ENCODE peak calls at places on chromosomes 1 and 21, in ten cellular contexts. One of them, this sample, is unnamed.

GRCh38 chr1:37845049-37845646 is 14.2 kb downstream of the MTF1 start:
- DNase-seq in amygdala: no peak
- DNase-seq in transverse colon: no peak
- DNase-seq in NCI-H1092: no peak
- DNase-seq in activated naive CD4-positive, alpha-beta T cell: no peak
- DNase-seq in stimulated activated CD4-positive, alpha-beta T cell treated with anti-CD3 and anti-CD28 coated beads, Interleukin-4, amount 100 ng/mL, for 24 hours: no peak
- DNase-seq in HFF-Myc: no peak
- DNase-seq in cerebellum: no peak
- DNase-seq in GM04503: no peak
- DNase-seq in activated CD8-positive, alpha-beta memory T cell treated with anti-CD3 and anti-CD28 coated beads, Interleukin-2, amount 50 U/mL, for 48 hours: no peak
- DNase-seq in this sample: no peak

GRCh38 chr1:214386333-214386732 is 105.4 kb downstream of the SMYD2 start:
- DNase-seq in transverse colon: no peak
- DNase-seq in NCI-H1092: no peak
- DNase-seq in cerebellum: no peak
- DNase-seq in activated naive CD4-positive, alpha-beta T cell: no peak
- DNase-seq in activated CD8-positive, alpha-beta memory T cell treated with anti-CD3 and anti-CD28 coated beads, Interleukin-2, amount 50 U/mL, for 48 hours: no peak
- DNase-seq in stimulated activated CD4-positive, alpha-beta T cell treated with anti-CD3 and anti-CD28 coated beads, Interleukin-4, amount 100 ng/mL, for 24 hours: no peak
- DNase-seq in amygdala: no peak
- DNase-seq in HFF-Myc: no peak
- DNase-seq in GM04503: no peak
- DNase-seq in this sample: no peak

GRCh38 chr1:98143403-98143802 is 222.6 kb upstream of the DPYD start:
- DNase-seq in amygdala: no peak
- DNase-seq in activated CD8-positive, alpha-beta memory T cell treated with anti-CD3 and anti-CD28 coated beads, Interleukin-2, amount 50 U/mL, for 48 hours: no peak
- DNase-seq in activated naive CD4-positive, alpha-beta T cell: no peak
- DNase-seq in GM04503: no peak
- DNase-seq in cerebellum: no peak
- DNase-seq in stimulated activated CD4-positive, alpha-beta T cell treated with anti-CD3 and anti-CD28 coated beads, Interleukin-4, amount 100 ng/mL, for 24 hours: no peak
- DNase-seq in NCI-H1092: no peak
- DNase-seq in transverse colon: no peak
- DNase-seq in HFF-Myc: no peak
- DNase-seq in this sample: no peak

GRCh38 chr1:66493731-66494130 is 40.2 kb upstream of the SGIP1 start:
- DNase-seq in stimulated activated CD4-positive, alpha-beta T cell treated with anti-CD3 and anti-CD28 coated beads, Interleukin-4, amount 100 ng/mL, for 24 hours: no peak
- DNase-seq in GM04503: peak
- DNase-seq in activated naive CD4-positive, alpha-beta T cell: no peak
- DNase-seq in HFF-Myc: peak
- DNase-seq in amygdala: no peak
- DNase-seq in activated CD8-positive, alpha-beta memory T cell treated with anti-CD3 and anti-CD28 coated beads, Interleukin-2, amount 50 U/mL, for 48 hours: no peak
- DNase-seq in cerebellum: no peak
- DNase-seq in NCI-H1092: no peak
- DNase-seq in transverse colon: no peak
- DNase-seq in this sample: no peak

GRCh38 chr1:53362270-53362669 is 34.4 kb upstream of the LRP8 start:
- DNase-seq in amygdala: no peak
- DNase-seq in GM04503: no peak
- DNase-seq in stimulated activated CD4-positive, alpha-beta T cell treated with anti-CD3 and anti-CD28 coated beads, Interleukin-4, amount 100 ng/mL, for 24 hours: no peak
- DNase-seq in NCI-H1092: no peak
- DNase-seq in HFF-Myc: no peak
- DNase-seq in activated CD8-positive, alpha-beta memory T cell treated with anti-CD3 and anti-CD28 coated beads, Interleukin-2, amount 50 U/mL, for 48 hours: peak
- DNase-seq in transverse colon: no peak
- DNase-seq in cerebellum: no peak
- DNase-seq in activated naive CD4-positive, alpha-beta T cell: no peak
- DNase-seq in this sample: no peak

GRCh38 chr1:78840447-78841251 is 165.9 kb downstream of the ADGRL4 start:
- DNase-seq in cerebellum: no peak
- DNase-seq in GM04503: peak
- DNase-seq in amygdala: no peak
- DNase-seq in NCI-H1092: no peak
- DNase-seq in transverse colon: no peak
- DNase-seq in stimulated activated CD4-positive, alpha-beta T cell treated with anti-CD3 and anti-CD28 coated beads, Interleukin-4, amount 100 ng/mL, for 24 hours: no peak
- DNase-seq in HFF-Myc: no peak
- DNase-seq in activated CD8-positive, alpha-beta memory T cell treated with anti-CD3 and anti-CD28 coated beads, Interleukin-2, amount 50 U/mL, for 48 hours: no peak
- DNase-seq in activated naive CD4-positive, alpha-beta T cell: no peak
- DNase-seq in this sample: no peak

GRCh38 chr21:34498623-34499022 is 13.4 kb downstream of the KCNE1 start:
- DNase-seq in GM04503: no peak
- DNase-seq in cerebellum: no peak
- DNase-seq in NCI-H1092: no peak
- DNase-seq in transverse colon: no peak
- DNase-seq in amygdala: no peak
- DNase-seq in stimulated activated CD4-positive, alpha-beta T cell treated with anti-CD3 and anti-CD28 coated beads, Interleukin-4, amount 100 ng/mL, for 24 hours: no peak
- DNase-seq in activated naive CD4-positive, alpha-beta T cell: no peak
- DNase-seq in activated CD8-positive, alpha-beta memory T cell treated with anti-CD3 and anti-CD28 coated beads, Interleukin-2, amount 50 U/mL, for 48 hours: no peak
- DNase-seq in HFF-Myc: no peak
- DNase-seq in this sample: no peak

GRCh38 chr1:18641005-18641941 is 10.6 kb downstream of the PAX7 start:
- DNase-seq in transverse colon: no peak
- DNase-seq in stimulated activated CD4-positive, alpha-beta T cell treated with anti-CD3 and anti-CD28 coated beads, Interleukin-4, amount 100 ng/mL, for 24 hours: no peak
- DNase-seq in HFF-Myc: no peak
- DNase-seq in amygdala: no peak
- DNase-seq in activated CD8-positive, alpha-beta memory T cell treated with anti-CD3 and anti-CD28 coated beads, Interleukin-2, amount 50 U/mL, for 48 hours: no peak
- DNase-seq in NCI-H1092: no peak
- DNase-seq in GM04503: no peak
- DNase-seq in cerebellum: no peak
- DNase-seq in activated naive CD4-positive, alpha-beta T cell: no peak
- DNase-seq in this sample: no peak

GRCh38 chr1:37605061-37605650 is 9.4 kb upstream of the GNL2 start:
- DNase-seq in activated CD8-positive, alpha-beta memory T cell treated with anti-CD3 and anti-CD28 coated beads, Interleukin-2, amount 50 U/mL, for 48 hours: no peak
- DNase-seq in activated naive CD4-positive, alpha-beta T cell: no peak
- DNase-seq in stimulated activated CD4-positive, alpha-beta T cell treated with anti-CD3 and anti-CD28 coated beads, Interleukin-4, amount 100 ng/mL, for 24 hours: no peak
- DNase-seq in GM04503: no peak
- DNase-seq in amygdala: no peak
- DNase-seq in NCI-H1092: no peak
- DNase-seq in transverse colon: no peak
- DNase-seq in HFF-Myc: no peak
- DNase-seq in cerebellum: no peak
- DNase-seq in this sample: no peak

GRCh38 chr1:93715529-93716126 is 34.0 kb upstream of the BCAR3 start:
- DNase-seq in NCI-H1092: peak
- DNase-seq in HFF-Myc: no peak
- DNase-seq in transverse colon: no peak
- DNase-seq in activated naive CD4-positive, alpha-beta T cell: no peak
- DNase-seq in cerebellum: peak
- DNase-seq in activated CD8-positive, alpha-beta memory T cell treated with anti-CD3 and anti-CD28 coated beads, Interleukin-2, amount 50 U/mL, for 48 hours: peak
- DNase-seq in GM04503: no peak
- DNase-seq in amygdala: no peak
- DNase-seq in stimulated activated CD4-positive, alpha-beta T cell treated with anti-CD3 and anti-CD28 coated beads, Interleukin-4, amount 100 ng/mL, for 24 hours: peak
- DNase-seq in this sample: no peak

GRCh38 chr1:226946285-226946684 is 6.2 kb downstream of the COQ8A start:
- DNase-seq in activated naive CD4-positive, alpha-beta T cell: no peak
- DNase-seq in amygdala: no peak
- DNase-seq in cerebellum: no peak
- DNase-seq in activated CD8-positive, alpha-beta memory T cell treated with anti-CD3 and anti-CD28 coated beads, Interleukin-2, amount 50 U/mL, for 48 hours: no peak
- DNase-seq in NCI-H1092: no peak
- DNase-seq in GM04503: no peak
- DNase-seq in stimulated activated CD4-positive, alpha-beta T cell treated with anti-CD3 and anti-CD28 coated beads, Interleukin-4, amount 100 ng/mL, for 24 hours: no peak
- DNase-seq in transverse colon: no peak
- DNase-seq in HFF-Myc: no peak
- DNase-seq in this sample: no peak

GRCh38 chr1:11406845-11407244 is 72.1 kb upstream of the DISP3 start:
- DNase-seq in transverse colon: no peak
- DNase-seq in amygdala: no peak
- DNase-seq in cerebellum: no peak
- DNase-seq in stimulated activated CD4-positive, alpha-beta T cell treated with anti-CD3 and anti-CD28 coated beads, Interleukin-4, amount 100 ng/mL, for 24 hours: no peak
- DNase-seq in HFF-Myc: no peak
- DNase-seq in NCI-H1092: no peak
- DNase-seq in GM04503: no peak
- DNase-seq in activated naive CD4-positive, alpha-beta T cell: no peak
- DNase-seq in activated CD8-positive, alpha-beta memory T cell treated with anti-CD3 and anti-CD28 coated beads, Interleukin-2, amount 50 U/mL, for 48 hours: no peak
- DNase-seq in this sample: peak

GRCh38 chr1:192512426-192513125 is 63.0 kb upstream of the RGS1 start:
- DNase-seq in HFF-Myc: no peak
- DNase-seq in GM04503: no peak
- DNase-seq in cerebellum: no peak
- DNase-seq in activated naive CD4-positive, alpha-beta T cell: no peak
- DNase-seq in NCI-H1092: no peak
- DNase-seq in transverse colon: peak
- DNase-seq in stimulated activated CD4-positive, alpha-beta T cell treated with anti-CD3 and anti-CD28 coated beads, Interleukin-4, amount 100 ng/mL, for 24 hours: no peak
- DNase-seq in amygdala: no peak
- DNase-seq in activated CD8-positive, alpha-beta memory T cell treated with anti-CD3 and anti-CD28 coated beads, Interleukin-2, amount 50 U/mL, for 48 hours: no peak
- DNase-seq in this sample: no peak

GRCh38 chr21:17777321-17777720 is 41.8 kb downstream of the C21orf91 start:
- DNase-seq in stimulated activated CD4-positive, alpha-beta T cell treated with anti-CD3 and anti-CD28 coated beads, Interleukin-4, amount 100 ng/mL, for 24 hours: no peak
- DNase-seq in cerebellum: no peak
- DNase-seq in activated CD8-positive, alpha-beta memory T cell treated with anti-CD3 and anti-CD28 coated beads, Interleukin-2, amount 50 U/mL, for 48 hours: no peak
- DNase-seq in NCI-H1092: no peak
- DNase-seq in amygdala: no peak
- DNase-seq in GM04503: no peak
- DNase-seq in transverse colon: no peak
- DNase-seq in HFF-Myc: no peak
- DNase-seq in activated naive CD4-positive, alpha-beta T cell: no peak
- DNase-seq in this sample: no peak

GRCh38 chr1:164823486-164824279 is 264.7 kb downstream of the PBX1 start:
- DNase-seq in transverse colon: peak
- DNase-seq in stimulated activated CD4-positive, alpha-beta T cell treated with anti-CD3 and anti-CD28 coated beads, Interleukin-4, amount 100 ng/mL, for 24 hours: no peak
- DNase-seq in cerebellum: no peak
- DNase-seq in GM04503: peak
- DNase-seq in activated naive CD4-positive, alpha-beta T cell: no peak
- DNase-seq in activated CD8-positive, alpha-beta memory T cell treated with anti-CD3 and anti-CD28 coated beads, Interleukin-2, amount 50 U/mL, for 48 hours: no peak
- DNase-seq in amygdala: no peak
- DNase-seq in NCI-H1092: no peak
- DNase-seq in HFF-Myc: peak
- DNase-seq in this sample: no peak

GRCh38 chr1:29642519-29642918 is 406.2 kb downstream of the PTPRU start:
- DNase-seq in cerebellum: no peak
- DNase-seq in activated CD8-positive, alpha-beta memory T cell treated with anti-CD3 and anti-CD28 coated beads, Interleukin-2, amount 50 U/mL, for 48 hours: no peak
- DNase-seq in HFF-Myc: no peak
- DNase-seq in NCI-H1092: no peak
- DNase-seq in stimulated activated CD4-positive, alpha-beta T cell treated with anti-CD3 and anti-CD28 coated beads, Interleukin-4, amount 100 ng/mL, for 24 hours: no peak
- DNase-seq in activated naive CD4-positive, alpha-beta T cell: no peak
- DNase-seq in transverse colon: no peak
- DNase-seq in GM04503: no peak
- DNase-seq in amygdala: no peak
- DNase-seq in this sample: no peak

GRCh38 chr1:10510520-10511493 is 36.1 kb downstream of the PEX14 start:
- DNase-seq in activated CD8-positive, alpha-beta memory T cell treated with anti-CD3 and anti-CD28 coated beads, Interleukin-2, amount 50 U/mL, for 48 hours: peak
- DNase-seq in transverse colon: peak
- DNase-seq in HFF-Myc: peak
- DNase-seq in activated naive CD4-positive, alpha-beta T cell: peak
- DNase-seq in GM04503: peak
- DNase-seq in cerebellum: no peak
- DNase-seq in stimulated activated CD4-positive, alpha-beta T cell treated with anti-CD3 and anti-CD28 coated beads, Interleukin-4, amount 100 ng/mL, for 24 hours: peak
- DNase-seq in amygdala: no peak
- DNase-seq in NCI-H1092: no peak
- DNase-seq in this sample: peak

GRCh38 chr1:218460367-218460766 is 115.2 kb downstream of the TGFB2 start:
- DNase-seq in GM04503: peak
- DNase-seq in transverse colon: no peak
- DNase-seq in stimulated activated CD4-positive, alpha-beta T cell treated with anti-CD3 and anti-CD28 coated beads, Interleukin-4, amount 100 ng/mL, for 24 hours: no peak
- DNase-seq in HFF-Myc: no peak
- DNase-seq in activated CD8-positive, alpha-beta memory T cell treated with anti-CD3 and anti-CD28 coated beads, Interleukin-2, amount 50 U/mL, for 48 hours: no peak
- DNase-seq in activated naive CD4-positive, alpha-beta T cell: no peak
- DNase-seq in cerebellum: peak
- DNase-seq in amygdala: no peak
- DNase-seq in NCI-H1092: no peak
- DNase-seq in this sample: no peak

GRCh38 chr1:32623775-32624174 is 26.6 kb downstream of the ZBTB8OS start:
- DNase-seq in amygdala: no peak
- DNase-seq in activated naive CD4-positive, alpha-beta T cell: no peak
- DNase-seq in activated CD8-positive, alpha-beta memory T cell treated with anti-CD3 and anti-CD28 coated beads, Interleukin-2, amount 50 U/mL, for 48 hours: peak
- DNase-seq in stimulated activated CD4-positive, alpha-beta T cell treated with anti-CD3 and anti-CD28 coated beads, Interleukin-4, amount 100 ng/mL, for 24 hours: peak
- DNase-seq in cerebellum: no peak
- DNase-seq in GM04503: no peak
- DNase-seq in HFF-Myc: no peak
- DNase-seq in transverse colon: no peak
- DNase-seq in NCI-H1092: no peak
- DNase-seq in this sample: peak

GRCh38 chr1:68322837-68323687 is 90.7 kb upstream of the WLS start:
- DNase-seq in cerebellum: no peak
- DNase-seq in transverse colon: peak
- DNase-seq in GM04503: peak
- DNase-seq in activated naive CD4-positive, alpha-beta T cell: no peak
- DNase-seq in HFF-Myc: peak
- DNase-seq in NCI-H1092: no peak
- DNase-seq in amygdala: no peak
- DNase-seq in stimulated activated CD4-positive, alpha-beta T cell treated with anti-CD3 and anti-CD28 coated beads, Interleukin-4, amount 100 ng/mL, for 24 hours: no peak
- DNase-seq in activated CD8-positive, alpha-beta memory T cell treated with anti-CD3 and anti-CD28 coated beads, Interleukin-2, amount 50 U/mL, for 48 hours: no peak
- DNase-seq in this sample: no peak

GRCh38 chr1:88191917-88192316 is 492.2 kb upstream of the PKN2 start:
- DNase-seq in activated naive CD4-positive, alpha-beta T cell: no peak
- DNase-seq in NCI-H1092: no peak
- DNase-seq in cerebellum: no peak
- DNase-seq in stimulated activated CD4-positive, alpha-beta T cell treated with anti-CD3 and anti-CD28 coated beads, Interleukin-4, amount 100 ng/mL, for 24 hours: no peak
- DNase-seq in transverse colon: no peak
- DNase-seq in activated CD8-positive, alpha-beta memory T cell treated with anti-CD3 and anti-CD28 coated beads, Interleukin-2, amount 50 U/mL, for 48 hours: no peak
- DNase-seq in amygdala: no peak
- DNase-seq in HFF-Myc: no peak
- DNase-seq in GM04503: no peak
- DNase-seq in this sample: peak

GRCh38 chr1:179925906-179926305 is 28.7 kb upstream of the CEP350 start:
- DNase-seq in activated naive CD4-positive, alpha-beta T cell: no peak
- DNase-seq in transverse colon: no peak
- DNase-seq in amygdala: no peak
- DNase-seq in cerebellum: no peak
- DNase-seq in stimulated activated CD4-positive, alpha-beta T cell treated with anti-CD3 and anti-CD28 coated beads, Interleukin-4, amount 100 ng/mL, for 24 hours: no peak
- DNase-seq in NCI-H1092: no peak
- DNase-seq in HFF-Myc: no peak
- DNase-seq in activated CD8-positive, alpha-beta memory T cell treated with anti-CD3 and anti-CD28 coated beads, Interleukin-2, amount 50 U/mL, for 48 hours: no peak
- DNase-seq in GM04503: no peak
- DNase-seq in this sample: no peak

GRCh38 chr21:45332415-45332814 is 44.7 kb upstream of the POFUT2 start:
- DNase-seq in NCI-H1092: no peak
- DNase-seq in HFF-Myc: no peak
- DNase-seq in amygdala: no peak
- DNase-seq in activated CD8-positive, alpha-beta memory T cell treated with anti-CD3 and anti-CD28 coated beads, Interleukin-2, amount 50 U/mL, for 48 hours: no peak
- DNase-seq in cerebellum: no peak
- DNase-seq in stimulated activated CD4-positive, alpha-beta T cell treated with anti-CD3 and anti-CD28 coated beads, Interleukin-4, amount 100 ng/mL, for 24 hours: no peak
- DNase-seq in transverse colon: no peak
- DNase-seq in activated naive CD4-positive, alpha-beta T cell: no peak
- DNase-seq in GM04503: no peak
- DNase-seq in this sample: no peak

GRCh38 chr1:226132731-226133503 is 53.6 kb downstream of the ACBD3 start:
- DNase-seq in activated CD8-positive, alpha-beta memory T cell treated with anti-CD3 and anti-CD28 coated beads, Interleukin-2, amount 50 U/mL, for 48 hours: peak
- DNase-seq in stimulated activated CD4-positive, alpha-beta T cell treated with anti-CD3 and anti-CD28 coated beads, Interleukin-4, amount 100 ng/mL, for 24 hours: no peak
- DNase-seq in GM04503: no peak
- DNase-seq in amygdala: no peak
- DNase-seq in cerebellum: no peak
- DNase-seq in activated naive CD4-positive, alpha-beta T cell: no peak
- DNase-seq in HFF-Myc: no peak
- DNase-seq in transverse colon: no peak
- DNase-seq in NCI-H1092: no peak
- DNase-seq in this sample: no peak

GRCh38 chr1:160888926-160889325 is 3.9 kb upstream of the ITLN1 start:
- DNase-seq in activated CD8-positive, alpha-beta memory T cell treated with anti-CD3 and anti-CD28 coated beads, Interleukin-2, amount 50 U/mL, for 48 hours: no peak
- DNase-seq in cerebellum: no peak
- DNase-seq in transverse colon: no peak
- DNase-seq in GM04503: no peak
- DNase-seq in amygdala: no peak
- DNase-seq in stimulated activated CD4-positive, alpha-beta T cell treated with anti-CD3 and anti-CD28 coated beads, Interleukin-4, amount 100 ng/mL, for 24 hours: no peak
- DNase-seq in activated naive CD4-positive, alpha-beta T cell: no peak
- DNase-seq in NCI-H1092: no peak
- DNase-seq in HFF-Myc: no peak
- DNase-seq in this sample: no peak